ENCODE peak calls at places on chromosomes 16 and 17, in eight cellular contexts. One of them, this sample, is unnamed.

GRCh38 chr17:73316919-73317505 is 5.2 kb upstream of the CDC42EP4 start:
- DNase-seq in CD4-positive, alpha-beta T cell: no peak
- DNase-seq in lower lobe of right lung: no peak
- DNase-seq in tibial artery: no peak
- DNase-seq in cardiac muscle cell: peak
- DNase-seq in IMR-90: no peak
- DNase-seq in tibial nerve: no peak
- DNase-seq in prostate gland: no peak
- DNase-seq in this sample: no peak

GRCh38 chr16:57540387-57540786 is 2.1 kb upstream of the ADGRG5 start:
- DNase-seq in cardiac muscle cell: no peak
- DNase-seq in CD4-positive, alpha-beta T cell: no peak
- DNase-seq in tibial nerve: no peak
- DNase-seq in tibial artery: peak
- DNase-seq in lower lobe of right lung: peak
- DNase-seq in prostate gland: no peak
- DNase-seq in IMR-90: no peak
- DNase-seq in this sample: no peak

GRCh38 chr17:47692895-47693666 is 880 bp upstream of the TBKBP1 start:
- DNase-seq in CD4-positive, alpha-beta T cell: no peak
- DNase-seq in IMR-90: no peak
- DNase-seq in lower lobe of right lung: no peak
- DNase-seq in cardiac muscle cell: no peak
- DNase-seq in tibial nerve: no peak
- DNase-seq in tibial artery: peak
- DNase-seq in prostate gland: no peak
- DNase-seq in this sample: no peak

GRCh38 chr16:8730335-8730915 is 56.0 kb downstream of the ABAT start:
- DNase-seq in prostate gland: peak
- DNase-seq in tibial nerve: no peak
- DNase-seq in cardiac muscle cell: no peak
- DNase-seq in CD4-positive, alpha-beta T cell: no peak
- DNase-seq in lower lobe of right lung: no peak
- DNase-seq in tibial artery: peak
- DNase-seq in IMR-90: no peak
- DNase-seq in this sample: peak

GRCh38 chr17:19958023-19958422 is 19.6 kb downstream of the AKAP10 start:
- DNase-seq in prostate gland: no peak
- DNase-seq in cardiac muscle cell: peak
- DNase-seq in lower lobe of right lung: no peak
- DNase-seq in CD4-positive, alpha-beta T cell: no peak
- DNase-seq in IMR-90: peak
- DNase-seq in tibial artery: no peak
- DNase-seq in tibial nerve: no peak
- DNase-seq in this sample: peak

GRCh38 chr17:82648761-82649474 is 674 bp upstream of the WDR45B start:
- DNase-seq in tibial nerve: no peak
- DNase-seq in prostate gland: peak
- DNase-seq in CD4-positive, alpha-beta T cell: no peak
- DNase-seq in cardiac muscle cell: no peak
- DNase-seq in tibial artery: peak
- DNase-seq in lower lobe of right lung: peak
- DNase-seq in IMR-90: no peak
- DNase-seq in this sample: peak

GRCh38 chr16:18983565-18984424 is at the start of gene TMC7:
- DNase-seq in lower lobe of right lung: peak
- DNase-seq in tibial artery: peak
- DNase-seq in prostate gland: peak
- DNase-seq in CD4-positive, alpha-beta T cell: no peak
- DNase-seq in IMR-90: peak
- DNase-seq in cardiac muscle cell: peak
- DNase-seq in tibial nerve: peak
- DNase-seq in this sample: peak

GRCh38 chr17:8822401-8823035 is 23.4 kb upstream of the MFSD6L start:
- DNase-seq in prostate gland: no peak
- DNase-seq in CD4-positive, alpha-beta T cell: no peak
- DNase-seq in cardiac muscle cell: no peak
- DNase-seq in tibial nerve: no peak
- DNase-seq in tibial artery: no peak
- DNase-seq in IMR-90: no peak
- DNase-seq in lower lobe of right lung: no peak
- DNase-seq in this sample: no peak

GRCh38 chr16:49788505-49788904 is 67.4 kb downstream of the ZNF423 start:
- DNase-seq in IMR-90: no peak
- DNase-seq in tibial nerve: no peak
- DNase-seq in prostate gland: no peak
- DNase-seq in CD4-positive, alpha-beta T cell: no peak
- DNase-seq in cardiac muscle cell: peak
- DNase-seq in lower lobe of right lung: no peak
- DNase-seq in tibial artery: peak
- DNase-seq in this sample: no peak

GRCh38 chr17:32349503-32349853 is 479 bp upstream of the ZNF207 start:
- DNase-seq in tibial artery: no peak
- DNase-seq in tibial nerve: no peak
- DNase-seq in IMR-90: no peak
- DNase-seq in CD4-positive, alpha-beta T cell: no peak
- DNase-seq in lower lobe of right lung: no peak
- DNase-seq in prostate gland: peak
- DNase-seq in cardiac muscle cell: peak
- DNase-seq in this sample: no peak

GRCh38 chr16:66898207-66898606 is 17.9 kb downstream of the PDP2 start:
- DNase-seq in lower lobe of right lung: no peak
- DNase-seq in CD4-positive, alpha-beta T cell: no peak
- DNase-seq in cardiac muscle cell: no peak
- DNase-seq in IMR-90: peak
- DNase-seq in tibial artery: peak
- DNase-seq in tibial nerve: no peak
- DNase-seq in prostate gland: no peak
- DNase-seq in this sample: no peak

GRCh38 chr16:53922805-53923645 is 219.1 kb downstream of the FTO start:
- DNase-seq in cardiac muscle cell: peak
- DNase-seq in IMR-90: peak
- DNase-seq in CD4-positive, alpha-beta T cell: no peak
- DNase-seq in lower lobe of right lung: no peak
- DNase-seq in prostate gland: no peak
- DNase-seq in tibial artery: no peak
- DNase-seq in tibial nerve: no peak
- DNase-seq in this sample: no peak

GRCh38 chr17:27559506-27559931 is 71.5 kb upstream of the LGALS9 start:
- DNase-seq in cardiac muscle cell: peak
- DNase-seq in IMR-90: peak
- DNase-seq in tibial artery: peak
- DNase-seq in CD4-positive, alpha-beta T cell: no peak
- DNase-seq in prostate gland: no peak
- DNase-seq in tibial nerve: no peak
- DNase-seq in lower lobe of right lung: no peak
- DNase-seq in this sample: no peak

GRCh38 chr16:66728117-66728787 is 23.2 kb downstream of the DYNC1LI2 start:
- DNase-seq in prostate gland: peak
- DNase-seq in CD4-positive, alpha-beta T cell: no peak
- DNase-seq in cardiac muscle cell: peak
- DNase-seq in tibial nerve: no peak
- DNase-seq in tibial artery: no peak
- DNase-seq in lower lobe of right lung: no peak
- DNase-seq in IMR-90: peak
- DNase-seq in this sample: peak

GRCh38 chr16:12833939-12834338 is 30.3 kb upstream of the CPPED1 start:
- DNase-seq in IMR-90: no peak
- DNase-seq in lower lobe of right lung: no peak
- DNase-seq in tibial artery: no peak
- DNase-seq in CD4-positive, alpha-beta T cell: no peak
- DNase-seq in cardiac muscle cell: no peak
- DNase-seq in tibial nerve: no peak
- DNase-seq in prostate gland: no peak
- DNase-seq in this sample: peak

GRCh38 chr17:42964161-42964932 is at the start of gene AARSD1:
- DNase-seq in lower lobe of right lung: peak
- DNase-seq in CD4-positive, alpha-beta T cell: peak
- DNase-seq in cardiac muscle cell: peak
- DNase-seq in tibial nerve: peak
- DNase-seq in prostate gland: peak
- DNase-seq in tibial artery: peak
- DNase-seq in IMR-90: peak
- DNase-seq in this sample: peak

GRCh38 chr17:72056155-72056554 is 64.7 kb upstream of the SOX9 start:
- DNase-seq in IMR-90: no peak
- DNase-seq in tibial nerve: no peak
- DNase-seq in lower lobe of right lung: no peak
- DNase-seq in cardiac muscle cell: no peak
- DNase-seq in prostate gland: no peak
- DNase-seq in tibial artery: no peak
- DNase-seq in CD4-positive, alpha-beta T cell: no peak
- DNase-seq in this sample: no peak

GRCh38 chr17:72060084-72060483 is 60.7 kb upstream of the SOX9 start:
- DNase-seq in IMR-90: no peak
- DNase-seq in tibial artery: no peak
- DNase-seq in lower lobe of right lung: no peak
- DNase-seq in prostate gland: no peak
- DNase-seq in cardiac muscle cell: no peak
- DNase-seq in CD4-positive, alpha-beta T cell: no peak
- DNase-seq in tibial nerve: no peak
- DNase-seq in this sample: no peak

GRCh38 chr17:72053069-72053846 is 67.6 kb upstream of the SOX9 start:
- DNase-seq in tibial nerve: no peak
- DNase-seq in tibial artery: no peak
- DNase-seq in IMR-90: no peak
- DNase-seq in cardiac muscle cell: no peak
- DNase-seq in CD4-positive, alpha-beta T cell: no peak
- DNase-seq in prostate gland: no peak
- DNase-seq in lower lobe of right lung: no peak
- DNase-seq in this sample: no peak

DNA sequence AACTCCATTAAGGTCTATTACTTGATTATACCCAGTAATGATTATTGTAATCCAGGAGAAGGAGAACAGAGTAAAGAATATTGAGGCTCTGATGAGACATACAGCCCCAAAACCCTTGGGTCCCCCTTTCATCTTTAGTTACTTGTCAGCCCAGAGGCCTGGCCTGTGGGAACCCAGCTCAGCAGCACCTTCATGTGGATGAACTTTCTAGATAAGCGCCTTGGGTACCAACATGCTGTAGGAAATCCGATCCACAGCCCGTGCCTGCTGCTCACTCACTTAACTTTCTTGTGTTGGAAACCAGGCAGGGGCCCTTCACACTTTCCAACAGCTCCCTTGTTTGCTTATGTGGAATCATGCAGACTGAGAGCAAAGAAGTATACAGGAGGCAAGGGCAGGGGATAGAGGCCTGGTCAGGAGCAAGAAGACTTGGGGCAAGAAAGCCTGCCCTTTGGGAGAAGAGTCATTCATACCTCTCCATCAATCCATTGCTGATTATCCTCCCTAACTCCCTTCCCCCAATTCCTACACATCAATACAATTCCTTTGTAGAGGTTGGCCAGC is 64.0 kb upstream of the SOX9 start:
- DNase-seq in prostate gland: no peak
- DNase-seq in tibial nerve: no peak
- DNase-seq in tibial artery: no peak
- DNase-seq in lower lobe of right lung: no peak
- DNase-seq in CD4-positive, alpha-beta T cell: no peak
- DNase-seq in cardiac muscle cell: no peak
- DNase-seq in IMR-90: no peak
- DNase-seq in this sample: no peak
- TF ChIP-seq CTCF in prostate gland: no peak
- TF ChIP-seq CTCF in tibial nerve: no peak
- TF ChIP-seq CTCF in tibial artery: no peak
- TF ChIP-seq CTCF in lower lobe of right lung: no peak
- TF ChIP-seq CTCF in CD4-positive, alpha-beta T cell: no peak
- TF ChIP-seq CTCF in cardiac muscle cell: no peak
- TF ChIP-seq CTCF in IMR-90: no peak
- TF ChIP-seq CTCF in this sample: no peak

DNA sequence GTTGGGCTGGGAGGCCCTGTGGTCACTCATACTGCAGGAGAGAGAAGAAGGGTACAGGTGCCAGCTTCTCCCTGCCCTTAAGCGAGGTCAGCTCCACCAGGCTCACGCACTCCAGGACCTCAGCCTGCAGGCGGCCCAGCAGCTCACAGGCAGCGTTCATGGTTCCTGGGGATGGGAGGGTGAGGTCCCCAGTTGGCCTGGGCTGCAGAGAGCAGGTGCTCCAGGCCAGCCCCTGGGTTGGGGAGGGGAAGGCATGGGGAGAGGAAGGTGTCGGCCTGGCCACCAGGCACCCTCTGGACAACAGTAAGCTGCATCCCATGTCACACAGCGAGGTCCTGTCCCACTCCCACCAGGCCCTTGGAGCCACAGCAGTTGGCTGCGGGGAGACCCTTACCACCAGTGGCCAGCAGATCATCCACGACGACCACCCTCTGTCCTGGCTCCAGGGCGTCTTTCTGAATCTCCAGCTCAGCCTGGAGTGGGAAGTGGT is 2.0 kb downstream of the APRT start:
- DNase-seq in tibial artery: peak
- DNase-seq in IMR-90: no peak
- DNase-seq in tibial nerve: no peak
- DNase-seq in CD4-positive, alpha-beta T cell: no peak
- DNase-seq in cardiac muscle cell: no peak
- DNase-seq in prostate gland: no peak
- DNase-seq in lower lobe of right lung: no peak
- DNase-seq in this sample: no peak
- H3K27ac ChIP-seq in tibial artery: peak
- H3K27ac ChIP-seq in IMR-90: no peak
- H3K27ac ChIP-seq in tibial nerve: peak
- H3K27ac ChIP-seq in CD4-positive, alpha-beta T cell: no peak
- H3K27ac ChIP-seq in cardiac muscle cell: no peak
- H3K27ac ChIP-seq in prostate gland: no peak
- H3K27ac ChIP-seq in lower lobe of right lung: peak
- H3K27ac ChIP-seq in this sample: peak

DNA sequence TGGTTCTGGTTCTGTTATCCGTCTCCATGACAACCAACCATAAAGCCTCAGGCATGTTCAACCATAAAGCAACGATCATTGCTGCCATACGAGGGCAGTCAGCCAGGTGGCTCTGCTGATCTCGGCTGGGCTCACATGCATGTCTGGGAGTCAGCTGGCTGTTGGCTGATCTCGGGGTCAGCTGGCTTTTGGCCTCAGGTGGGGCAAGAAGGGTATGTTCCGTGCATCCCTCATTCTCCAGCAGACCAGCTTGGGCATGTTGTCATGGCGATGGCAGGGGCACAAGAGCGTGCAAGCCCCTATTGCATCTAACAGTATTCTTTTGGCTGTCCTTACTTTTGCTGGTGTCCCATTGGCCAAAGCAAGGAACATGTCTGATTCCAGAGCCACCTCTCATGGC is 86.2 kb downstream of the ABCC6 start:
- DNase-seq in IMR-90: no peak
- DNase-seq in prostate gland: no peak
- DNase-seq in tibial artery: no peak
- DNase-seq in CD4-positive, alpha-beta T cell: no peak
- DNase-seq in lower lobe of right lung: no peak
- DNase-seq in tibial nerve: no peak
- DNase-seq in cardiac muscle cell: no peak
- DNase-seq in this sample: no peak
- TF ChIP-seq CTCF in IMR-90: no peak
- TF ChIP-seq CTCF in prostate gland: no peak
- TF ChIP-seq CTCF in tibial artery: no peak
- TF ChIP-seq CTCF in CD4-positive, alpha-beta T cell: no peak
- TF ChIP-seq CTCF in lower lobe of right lung: no peak
- TF ChIP-seq CTCF in tibial nerve: no peak
- TF ChIP-seq CTCF in cardiac muscle cell: no peak
- TF ChIP-seq CTCF in this sample: no peak

GRCh38 chr16:63982156-63982555 is 1139.7 kb downstream of the CDH11 start:
- DNase-seq in cardiac muscle cell: no peak
- DNase-seq in prostate gland: no peak
- DNase-seq in lower lobe of right lung: no peak
- DNase-seq in CD4-positive, alpha-beta T cell: no peak
- DNase-seq in IMR-90: no peak
- DNase-seq in tibial artery: no peak
- DNase-seq in tibial nerve: no peak
- DNase-seq in this sample: no peak
- H3K27ac ChIP-seq in cardiac muscle cell: no peak
- H3K27ac ChIP-seq in prostate gland: no peak
- H3K27ac ChIP-seq in lower lobe of right lung: no peak
- H3K27ac ChIP-seq in CD4-positive, alpha-beta T cell: no peak
- H3K27ac ChIP-seq in IMR-90: no peak
- H3K27ac ChIP-seq in tibial artery: no peak
- H3K27ac ChIP-seq in tibial nerve: peak
- H3K27ac ChIP-seq in this sample: no peak

This sample was measured in RWPE1.